ENCODE peak calls at places on chromosomes 5 and 9, in eight cellular contexts. Z is Kasumi-1; N is naive B cell; G is stimulated activated naive B cell treated with anti-CD40 and anti-IgM and Interleukin-4, amounts not matched to agents 10 μg/mL and 1 μg/mL and 100 μg/mL, for 72 hours; L is pancreas; V is stimulated activated naive CD4-positive, alpha-beta T cell; K is AG04449; E is bronchial epithelial cell. B is an unnamed sample.

GRCh38 chr9:134863941-134864820 is 16.4 kb upstream of the FCN2 start:
- DNase-seq in V (no peak), Z (no peak), G (no peak), N (no peak), K (no peak), L (no peak), E (no peak), B (peak; percentile 18)

GRCh38 chr5:109589983-109590382 is 99.7 kb upstream of the MAN2A1 start:
- DNase-seq in L (no peak), E (peak; percentile 30), Z (no peak), G (no peak), V (no peak), K (no peak), N (no peak), B (no peak)

GRCh38 chr5:32329395-32329834 is 16.7 kb upstream of the MTMR12 start:
- DNase-seq in G (peak; percentile 39), K (no peak), L (peak; percentile 76), E (peak; percentile 51), V (peak; percentile 12), N (peak; percentile 35), Z (peak; percentile 78), B (no peak)

GRCh38 chr5:83049370-83049863 is 27.8 kb downstream of the TMEM167A start:
- DNase-seq in E (no peak), V (no peak), N (no peak), G (no peak), L (no peak), K (no peak), Z (no peak), B (no peak)

GRCh38 chr5:140734354-140734753 is 34.1 kb downstream of the ZMAT2 start:
- DNase-seq in G (no peak), Z (no peak), V (no peak), N (no peak), E (no peak), K (no peak), L (peak; percentile 31), B (no peak)

GRCh38 chr5:131491749-131492148 is 143.3 kb downstream of the RAPGEF6 start:
- DNase-seq in N (no peak), Z (no peak), V (no peak), G (no peak), K (no peak), E (no peak), L (no peak), B (no peak)

GRCh38 chr5:13739462-13739861 is 205.0 kb downstream of the DNAH5 start:
- DNase-seq in G (no peak), Z (no peak), K (no peak), V (no peak), N (no peak), E (peak; percentile 82), L (no peak), B (no peak)

GRCh38 chr5:9555961-9556360 is 10.1 kb upstream of the SEMA5A start:
- DNase-seq in K (no peak), V (no peak), L (no peak), Z (no peak), G (no peak), E (no peak), N (no peak), B (no peak)

GRCh38 chr5:38796000-38796738 is 49.6 kb upstream of the OSMR start:
- DNase-seq in N (no peak), V (no peak), Z (no peak), E (no peak), K (no peak), L (no peak), G (no peak), B (no peak)

GRCh38 chr5:43231977-43232376 is 40.0 kb downstream of the NIM1K start:
- DNase-seq in E (peak; percentile 15), L (peak; percentile 84), Z (no peak), K (no peak), G (no peak), N (no peak), V (no peak), B (peak; percentile 57)

GRCh38 chr5:54733101-54733500 is 215.5 kb downstream of the SNX18 start:
- DNase-seq in Z (no peak), G (no peak), N (no peak), L (no peak), V (no peak), E (no peak), K (no peak), B (no peak)

GRCh38 chr5:133425764-133426738 is 186.3 kb downstream of the FSTL4 start:
- DNase-seq in E (no peak), N (no peak), Z (no peak), G (no peak), V (no peak), L (no peak), K (no peak), B (no peak)

GRCh38 chr5:107519900-107520354 is 150.8 kb downstream of the EFNA5 start:
- DNase-seq in L (no peak), V (no peak), Z (no peak), K (no peak), G (no peak), N (no peak), E (peak; percentile 60), B (no peak)

GRCh38 chr9:91930475-91930874 is 19.6 kb downstream of the ROR2 start:
- DNase-seq in L (no peak), Z (no peak), N (no peak), K (no peak), E (peak; percentile 14), G (no peak), V (no peak), B (no peak)

GRCh38 chr5:61279725-61280124 is 52.3 kb upstream of the ZSWIM6 start:
- DNase-seq in K (no peak), N (no peak), E (no peak), V (no peak), Z (no peak), L (no peak), G (no peak), B (no peak)

GRCh38 chr5:7269591-7270274 is 126.2 kb upstream of the ADCY2 start:
- DNase-seq in E (no peak), G (no peak), V (no peak), Z (no peak), N (no peak), K (no peak), L (no peak), B (no peak)

GRCh38 chr5:147558826-147559225 is 49.0 kb upstream of the DPYSL3 start:
- DNase-seq in G (peak; percentile 4), K (no peak), V (no peak), Z (no peak), L (no peak), E (peak; percentile 57), N (no peak), B (no peak)

GRCh38 chr9:119802621-119803020 is 433.4 kb upstream of the BRINP1 start:
- DNase-seq in K (no peak), N (no peak), G (no peak), V (no peak), L (no peak), Z (no peak), E (no peak), B (peak; percentile 42)

GRCh38 chr5:93421987-93422391 is 159.0 kb downstream of the NR2F1-AS1 start:
- DNase-seq in V (no peak), L (no peak), Z (no peak), G (no peak), K (no peak), N (no peak), E (no peak), B (no peak)

GRCh38 chr5:153267506-153267905 is 223.0 kb upstream of the GRIA1 start:
- DNase-seq in V (no peak), K (no peak), N (no peak), Z (no peak), G (no peak), L (no peak), E (peak; percentile 89), B (no peak)

GRCh38 chr5:73564644-73565165 is 734 bp downstream of the ANKRA2 start:
- DNase-seq in E (no peak), G (no peak), V (peak; percentile 6), K (no peak), L (no peak), N (no peak), Z (peak; percentile 31), B (no peak)

GRCh38 chr9:106820866-106821265 is 42.1 kb upstream of the ZNF462 start:
- DNase-seq in N (no peak), G (no peak), E (peak; percentile 17), L (no peak), Z (no peak), K (no peak), V (no peak), B (no peak)

GRCh38 chr5:115831163-115831768 is 10.1 kb downstream of the ATG12 start:
- DNase-seq in Z (peak; percentile 65), N (peak; percentile 37), L (peak; percentile 27), V (no peak), G (no peak), E (peak; percentile 43), K (no peak), B (no peak)

GRCh38 chr5:140725799-140726471 is 25.7 kb downstream of the ZMAT2 start:
- DNase-seq in Z (no peak), K (peak; percentile 76), N (peak; percentile 12), V (peak; percentile 13), G (peak; percentile 59), L (peak; percentile 94), E (peak; percentile 93), B (no peak)

GRCh38 chr5:135222171-135222681 is 176.8 kb downstream of the MACROH2A1 start:
- DNase-seq in V (no peak), Z (no peak), N (no peak), L (no peak), E (peak; percentile 75), G (no peak), K (no peak), B (no peak)

GRCh38 chr9:126395439-126396212 is 69.0 kb downstream of the MVB12B start:
- DNase-seq in N (no peak), E (peak; percentile 91), V (no peak), K (peak; percentile 12), L (no peak), Z (no peak), G (no peak), B (no peak)

GRCh38 chr5:160315968-160316367 is 3.6 kb upstream of the CCNJL start:
- DNase-seq in V (no peak), E (peak; percentile 95), K (no peak), Z (no peak), N (no peak), L (no peak), G (no peak), B (peak; percentile 76)

GRCh38 chr9:126915846-126916543 is 1.4 kb downstream of the RALGPS1 start:
- DNase-seq in Z (no peak), G (no peak), L (no peak), E (peak; percentile 79), K (no peak), N (no peak), V (no peak), B (no peak)